ENCODE peak calls at places on chromosomes 4 and X, in six cellular contexts. S is GM23248, W is MM.1S, K is SK-N-SH, T is HCT116, U is neural progenitor cell. V is an unnamed sample.

GRCh38 chr4:62512271-62512670 is 1312.1 kb downstream of the ADGRL3 start:
- DNase-seq in S (no peak), W (no peak), K (no peak), T (no peak), U (no peak), V (no peak)

GRCh38 chr4:8522160-8523120 is 57.8 kb upstream of the GPR78 start:
- DNase-seq in S (no peak), W (no peak), K (no peak), T (no peak), U (no peak), V (no peak)

GRCh38 chr4:183553601-183554345 is 48.9 kb downstream of the ING2 start:
- DNase-seq in S (no peak), W (no peak), K (no peak), T (no peak), U (no peak), V (no peak)

GRCh38 chr4:47930971-47931804 is 16.8 kb upstream of the NFXL1 start:
- DNase-seq in S (peak), W (no peak), K (peak), T (no peak), U (no peak), V (peak)

GRCh38 chr4:40980318-40980883 is 230.6 kb downstream of the NSUN7 start:
- DNase-seq in S (peak), W (peak), K (no peak), T (no peak), U (peak), V (peak)

GRCh38 chr4:144645621-144646522 is at the start of gene HHIP:
- DNase-seq in S (peak), W (no peak), K (peak), T (no peak), U (peak), V (peak)

GRCh38 chr4:184624972-184625554 is 24.2 kb downstream of the CASP3 start:
- DNase-seq in S (no peak), W (no peak), K (no peak), T (no peak), U (no peak), V (no peak)

GRCh38 chrX:144335402-144335801 is 451.5 kb downstream of the UBE2NL start:
- DNase-seq in S (no peak), W (no peak), K (peak), T (no peak), U (peak), V (peak)

GRCh38 chr4:168484626-168485025 is 4.3 kb upstream of the DDX60L start:
- DNase-seq in S (peak), W (no peak), K (no peak), T (no peak), U (no peak), V (peak)

GRCh38 chr4:55758081-55758480 is 61.5 kb upstream of the EXOC1L start:
- DNase-seq in S (peak), W (no peak), K (no peak), T (no peak), U (no peak), V (no peak)

GRCh38 chrX:110180176-110180927 is 137.5 kb downstream of the AMMECR1 start:
- DNase-seq in S (peak), W (no peak), K (no peak), T (peak), U (no peak), V (peak)

GRCh38 chr4:6719611-6720179 is 3.7 kb downstream of the BLOC1S4 start:
- DNase-seq in S (peak), W (no peak), K (no peak), T (no peak), U (no peak), V (no peak)
- H3K9ac ChIP-seq in S (no peak), W (no peak), K (no peak), T (no peak), U (no peak), V (no peak)

GRCh38 chr4:89708903-89709361 is 128.0 kb downstream of the SNCA start:
- DNase-seq in S (no peak), W (no peak), K (no peak), T (no peak), U (no peak), V (no peak)
- TF ChIP-seq EZH2phosphoT487 in S (no peak), W (no peak), K (no peak), T (no peak), U (no peak), V (no peak)

GRCh38 chrX:75746891-75747639 is 38.0 kb downstream of the MAGEE2 start:
- DNase-seq in S (peak), W (no peak), K (peak), T (no peak), U (peak), V (peak)
- H3K9ac ChIP-seq in S (peak), W (no peak), K (peak), T (no peak), U (no peak), V (peak)

DNA sequence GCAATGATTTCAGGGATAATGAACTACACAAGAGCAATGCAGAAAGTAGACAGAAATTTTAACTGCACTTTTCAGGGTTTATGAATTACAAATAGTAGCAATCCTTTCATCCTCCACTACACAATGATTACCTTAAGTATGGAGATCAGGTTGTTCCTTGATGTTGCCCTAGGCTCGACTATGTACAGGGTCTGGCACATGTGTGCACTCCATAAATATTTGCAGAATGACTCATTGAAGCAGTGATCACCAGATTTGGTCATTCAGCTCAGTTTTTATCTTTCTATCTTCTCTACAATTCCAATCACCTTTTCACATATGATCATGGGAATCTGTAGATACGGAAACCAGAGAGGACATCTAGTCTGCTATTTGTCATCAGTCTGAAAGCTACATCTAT is 171.7 kb upstream of the HCCS start:
- DNase-seq in S (no peak), W (no peak), K (no peak), T (no peak), U (no peak), V (peak)
- TF ChIP-seq EZH2phosphoT487 in S (no peak), W (no peak), K (no peak), T (no peak), U (no peak), V (no peak)

GRCh38 chrX:153924149-153924861 is 1.8 kb downstream of the ARHGAP4 start:
- DNase-seq in S (peak), W (peak), K (no peak), T (no peak), U (peak), V (peak)
- H3K9ac ChIP-seq in S (no peak), W (peak), K (no peak), T (peak), U (no peak), V (no peak)

GRCh38 chr4:24770111-24770584 is 25.2 kb upstream of the SOD3 start:
- DNase-seq in S (peak), W (no peak), K (no peak), T (peak), U (peak), V (peak)
- TF ChIP-seq EZH2phosphoT487 in S (no peak), W (no peak), K (no peak), T (no peak), U (no peak), V (no peak)

GRCh38 chrX:154413142-154413541 is 1.8 kb downstream of the TAFAZZIN start:
- DNase-seq in S (no peak), W (no peak), K (no peak), T (no peak), U (no peak), V (no peak)
- H3K9ac ChIP-seq in S (no peak), W (no peak), K (no peak), T (no peak), U (no peak), V (no peak)

V was measured in PC-3.